ENCODE peak calls at places on chromosomes 4 and X, in five cellular contexts. S is OCI-LY7, D is upper lobe of left lung, N is adrenal gland, W is Caco-2. U is an unnamed sample.
A peak's percentile ranks its signal among the peaks of the same experiment; 100 is the strongest.

GRCh38 chrX:123340691-123341090 is 156.6 kb downstream of the GRIA3 start:
- DNase-seq in S (no peak), W (no peak), D (no peak), N (no peak), U (no peak)

GRCh38 chr4:128528793-128529553 is 241.4 kb upstream of the PGRMC2 start:
- DNase-seq in D (no peak), S (no peak), N (peak; percentile 77), W (peak; percentile 80), U (peak; percentile 65)

GRCh38 chr4:9704551-9705332 is 76.7 kb upstream of the DRD5 start:
- DNase-seq in D (no peak), S (no peak), W (no peak), N (no peak), U (no peak)

GRCh38 chr4:76430519-76431388 is 4.3 kb upstream of the SHROOM3 start:
- DNase-seq in S (peak; percentile 46), W (no peak), N (no peak), D (no peak), U (no peak)

GRCh38 chrX:78066110-78066509 is 37.9 kb upstream of the PGK1 start:
- DNase-seq in D (no peak), S (no peak), N (no peak), W (no peak), U (no peak)

GRCh38 chr4:147787204-147787603 is 55.3 kb downstream of the ARHGAP10 start:
- DNase-seq in W (no peak), S (no peak), N (no peak), D (no peak), U (no peak)

GRCh38 chrX:108126661-108127060 is 35.1 kb downstream of the ATG4A start:
- DNase-seq in S (no peak), D (no peak), W (no peak), N (no peak), U (no peak)

GRCh38 chr4:153676491-153676890 is 7.6 kb upstream of the TLR2 start:
- DNase-seq in D (no peak), N (no peak), S (no peak), W (no peak), U (no peak)

GRCh38 chr4:72971572-72971971 is 97.9 kb downstream of the COX18 start:
- DNase-seq in N (no peak), D (no peak), W (no peak), S (no peak), U (peak; percentile 6)

GRCh38 chr4:121697626-121698025 is 846 bp upstream of the ANXA5 start:
- DNase-seq in S (no peak), W (no peak), D (no peak), N (no peak), U (no peak)

GRCh38 chr4:26290276-26290675 is 30.5 kb upstream of the RBPJ start:
- DNase-seq in N (no peak), W (no peak), S (no peak), D (no peak), U (no peak)

GRCh38 chr4:165360041-165360782 is 18.6 kb upstream of the CPE start:
- DNase-seq in W (no peak), N (no peak), D (no peak), S (no peak), U (no peak)

GRCh38 chr4:82599336-82599735 is 37.5 kb upstream of the TMEM150C start:
- DNase-seq in S (peak; percentile 13), D (no peak), N (no peak), W (peak; percentile 55), U (no peak)

GRCh38 chr4:183402771-183403170 is 41.7 kb upstream of the CDKN2AIP start:
- DNase-seq in S (no peak), W (no peak), D (no peak), N (no peak), U (no peak)

GRCh38 chrX:150704030-150704613 is 10.9 kb downstream of the MTMR1 start:
- DNase-seq in S (no peak), D (no peak), W (no peak), N (no peak), U (no peak)

GRCh38 chr4:174304664-174305063 is 21.0 kb downstream of the CEP44 start:
- DNase-seq in W (no peak), S (no peak), D (no peak), N (no peak), U (no peak)

GRCh38 chr4:136737066-136737465 is 795.2 kb downstream of the PCDH18 start:
- DNase-seq in S (no peak), D (no peak), W (no peak), N (no peak), U (no peak)

GRCh38 chrX:114201622-114202021 is 382.3 kb upstream of the HTR2C start:
- DNase-seq in D (no peak), S (no peak), W (no peak), N (no peak), U (no peak)

GRCh38 chr4:139278450-139278849 is 1.6 kb downstream of the MGARP start:
- DNase-seq in D (no peak), W (no peak), N (peak; percentile 68), S (no peak), U (no peak)

GRCh38 chr4:157918036-157918832 is 254.6 kb downstream of the GASK1B start:
- DNase-seq in S (no peak), D (no peak), W (no peak), N (no peak), U (no peak)

GRCh38 chr4:26993541-26993940 is 132.9 kb downstream of the STIM2 start:
- DNase-seq in S (peak; percentile 28), N (no peak), D (no peak), W (no peak), U (no peak)

GRCh38 chrX:3231766-3232165 is 114.7 kb downstream of the MXRA5 start:
- DNase-seq in N (no peak), S (no peak), W (no peak), D (no peak), U (no peak)
- H3K4me3 ChIP-seq in N (no peak overlapping the region), S (no peak overlapping the region), W (no peak overlapping the region), D (no peak overlapping the region), U (no peak overlapping the region)

DNA sequence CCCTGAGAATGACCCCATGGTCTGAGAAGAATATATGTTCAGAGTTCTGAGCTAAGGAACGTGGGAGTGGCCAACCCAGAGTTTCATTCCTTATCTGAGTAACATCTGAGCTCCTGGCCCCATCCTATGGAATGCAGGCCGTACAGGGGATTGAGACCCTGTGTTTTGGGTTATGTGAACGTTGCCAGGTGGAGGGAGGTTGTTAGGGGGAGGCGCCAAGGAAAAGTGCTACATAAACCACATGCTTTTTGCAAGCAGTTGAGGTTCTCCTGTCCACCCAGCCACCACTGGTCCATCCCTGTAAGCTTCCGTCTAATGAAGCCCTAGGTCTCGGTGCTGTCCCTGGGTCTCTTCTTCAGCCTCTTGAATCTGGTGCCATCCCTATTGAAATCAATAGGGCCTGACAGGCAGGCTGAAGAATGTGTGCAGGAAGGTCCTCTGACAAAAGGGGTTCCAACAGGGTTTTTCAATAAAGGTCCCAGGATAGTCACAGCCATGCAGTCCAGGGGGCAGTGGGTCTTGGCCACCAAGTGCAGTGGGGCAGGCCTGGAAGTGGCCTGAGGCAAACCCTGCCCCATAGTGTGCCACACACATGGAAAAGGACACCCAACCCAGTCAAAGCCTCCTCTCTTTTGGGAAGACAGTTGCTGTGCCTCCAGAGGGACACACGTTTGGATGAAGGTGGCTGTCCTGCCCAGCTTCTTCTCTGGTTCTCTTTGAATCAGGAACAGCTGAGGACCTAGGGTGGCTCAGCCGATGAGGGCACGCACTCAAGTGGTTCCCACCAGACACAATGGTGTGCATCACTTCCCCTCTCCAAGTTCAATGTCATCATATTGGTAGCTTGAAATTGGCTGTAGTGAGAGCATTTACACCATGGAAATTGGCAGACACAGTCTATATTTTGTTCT is 53.5 kb downstream of the HTRA3 start:
- DNase-seq in N (peak; percentile 21), S (no peak), D (no peak), W (no peak), U (no peak)
- H3K4me1 ChIP-seq in N (no peaks in the 10 kb centered on the region), S (no peaks in the 10 kb centered on the region), D (peaks cover 7% of the 10 kb centered on the region), W (no peaks in the 10 kb centered on the region), U (no peaks in the 10 kb centered on the region)

DNA sequence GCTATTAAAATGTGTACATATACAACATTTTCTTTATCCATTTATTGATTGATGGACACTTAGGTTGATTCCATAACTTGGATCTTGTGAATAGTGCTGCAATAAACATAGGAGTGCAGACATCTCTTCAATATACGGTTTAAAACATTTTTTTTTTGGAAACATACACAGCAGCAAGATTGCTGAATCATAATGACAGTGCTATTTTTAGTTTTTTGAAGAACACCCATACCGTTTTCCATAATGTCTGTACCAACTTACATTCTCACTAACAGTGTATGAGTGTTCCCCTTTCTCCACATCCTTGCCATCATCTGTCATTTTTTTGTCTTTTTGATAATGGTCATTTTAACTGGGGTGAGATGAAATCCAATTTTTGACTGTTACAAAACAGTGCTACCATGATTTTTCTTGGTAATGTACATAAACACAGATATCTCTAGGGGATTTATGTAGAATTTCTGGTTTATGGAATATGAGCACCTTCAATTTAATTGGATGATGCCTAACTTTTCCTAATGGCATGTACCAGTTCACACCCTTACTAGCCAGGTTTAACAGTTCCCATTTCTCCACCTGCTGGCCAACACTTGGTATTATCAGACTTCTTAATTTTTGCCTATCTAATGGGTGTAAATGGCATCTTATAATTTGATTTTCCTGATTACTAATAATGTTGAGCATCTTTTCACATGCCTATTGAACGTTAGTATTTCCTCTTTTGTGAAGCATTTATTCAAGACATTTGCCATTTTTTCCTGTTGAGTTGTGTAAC is 21.0 kb upstream of the TMSB15B start:
- DNase-seq in N (no peak), W (no peak), S (peak; percentile 34), D (no peak), U (no peak)
- TF ChIP-seq CTCF in N (peak; percentile 24), W (peak; percentile 29), S (peak; percentile 71), D (no peak), U (peak; percentile 59)

GRCh38 chr4:48693856-48694574 is 86.1 kb downstream of the FRYL start:
- DNase-seq in S (no peak), N (no peak), D (no peak), W (no peak), U (no peak)
- H3K4me3 ChIP-seq in S (no peak overlapping the region), N (no peak overlapping the region), D (no peak overlapping the region), W (no peak overlapping the region), U (no peak overlapping the region)

GRCh38 chr4:109441858-109442480 is 8.4 kb downstream of the SEC24B start:
- DNase-seq in W (no peak), N (no peak), D (no peak), S (no peak), U (no peak)
- H3K4me1 ChIP-seq in W (peaks cover 21% of the 10 kb centered on the region), N (peaks cover 36% of the 10 kb centered on the region), D (peaks cover 58% of the 10 kb centered on the region), S (peaks cover 24% of the 10 kb centered on the region), U (no peaks in the 10 kb centered on the region)

DNA sequence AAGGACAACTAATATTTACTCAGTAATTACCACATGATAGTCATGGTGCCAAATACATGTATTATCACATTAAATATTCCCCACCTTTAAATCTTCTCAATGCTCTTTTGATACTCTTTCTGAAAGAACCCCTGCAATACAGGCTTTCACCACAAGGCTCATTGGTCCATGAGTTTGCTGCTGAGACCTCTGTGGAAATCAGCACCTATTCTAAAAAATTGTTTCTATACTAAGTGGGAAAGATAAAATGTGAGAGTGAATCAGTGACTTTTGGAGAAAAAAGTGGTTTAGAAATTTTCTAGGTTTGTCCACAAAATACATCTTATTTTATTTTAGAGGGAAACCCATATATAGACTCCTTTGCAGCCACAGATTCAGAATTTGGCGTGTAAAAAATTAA is 257.3 kb downstream of the ZIC3 start:
- DNase-seq in S (no peak), D (no peak), N (no peak), W (no peak), U (no peak)
- TF ChIP-seq CTCF in S (peak; percentile 41), D (no peak), N (no peak), W (no peak), U (peak; percentile 45)